ENCODE peak calls at places on chromosomes 2 and 18, in four cellular contexts. One of them, this sample, is unnamed.

GRCh38 chr2:151862688-151863087 is 34.5 kb upstream of the ARL5A start:
- DNase-seq in K562: no peak
- DNase-seq in IMR-90: no peak
- DNase-seq in GM12878: peak; percentile 96
- DNase-seq in this sample: no peak

GRCh38 chr2:28068098-28068497 is 177.6 kb downstream of the BABAM2 start:
- DNase-seq in K562: no peak
- DNase-seq in GM12878: no peak
- DNase-seq in IMR-90: no peak
- DNase-seq in this sample: no peak

GRCh38 chr2:204869142-204869823 is 324.0 kb downstream of the PARD3B start:
- DNase-seq in IMR-90: peak; percentile 31
- DNase-seq in K562: no peak
- DNase-seq in GM12878: no peak
- DNase-seq in this sample: no peak

GRCh38 chr2:67772216-67773180 is 290.3 kb downstream of the C1D start:
- DNase-seq in K562: no peak
- DNase-seq in GM12878: no peak
- DNase-seq in IMR-90: no peak
- DNase-seq in this sample: no peak

GRCh38 chr2:233844064-233844807 is 10.1 kb downstream of the HJURP start:
- DNase-seq in K562: no peak
- DNase-seq in IMR-90: no peak
- DNase-seq in GM12878: no peak
- DNase-seq in this sample: no peak

GRCh38 chr18:69400253-69400975 is at the start of gene DOK6:
- DNase-seq in GM12878: no peak
- DNase-seq in IMR-90: peak; percentile 69
- DNase-seq in K562: no peak
- DNase-seq in this sample: peak; percentile 12

GRCh38 chr2:120687210-120687609 is 48.5 kb upstream of the GLI2 start:
- DNase-seq in IMR-90: no peak
- DNase-seq in GM12878: no peak
- DNase-seq in K562: no peak
- DNase-seq in this sample: no peak

GRCh38 chr2:71419976-71420375 is 33.4 kb upstream of the DYSF start:
- DNase-seq in K562: no peak
- DNase-seq in IMR-90: no peak
- DNase-seq in GM12878: no peak
- DNase-seq in this sample: no peak

GRCh38 chr18:79511671-79512301 is 116.1 kb downstream of the NFATC1 start:
- DNase-seq in K562: no peak
- DNase-seq in IMR-90: no peak
- DNase-seq in GM12878: no peak
- DNase-seq in this sample: no peak

GRCh38 chr2:138744709-138745108 is 35.5 kb downstream of the NXPH2 start:
- DNase-seq in IMR-90: no peak
- DNase-seq in K562: no peak
- DNase-seq in GM12878: no peak
- DNase-seq in this sample: no peak

GRCh38 chr2:238163494-238164198 is 4.9 kb downstream of the ERFE start:
- DNase-seq in IMR-90: no peak
- DNase-seq in K562: no peak
- DNase-seq in GM12878: no peak
- DNase-seq in this sample: no peak

GRCh38 chr18:49008156-49008555 is 57.4 kb upstream of the SMAD7 start:
- DNase-seq in IMR-90: no peak
- DNase-seq in K562: no peak
- DNase-seq in GM12878: no peak
- DNase-seq in this sample: no peak

GRCh38 chr18:49007663-49008062 is 56.9 kb upstream of the SMAD7 start:
- DNase-seq in GM12878: no peak
- DNase-seq in K562: no peak
- DNase-seq in IMR-90: no peak
- DNase-seq in this sample: no peak

GRCh38 chr18:49002881-49003280 is 52.1 kb upstream of the SMAD7 start:
- DNase-seq in IMR-90: no peak
- DNase-seq in K562: no peak
- DNase-seq in GM12878: no peak
- DNase-seq in this sample: no peak

GRCh38 chr18:49008716-49009115 is 58.0 kb upstream of the SMAD7 start:
- DNase-seq in GM12878: no peak
- DNase-seq in IMR-90: no peak
- DNase-seq in K562: no peak
- DNase-seq in this sample: no peak

DNA sequence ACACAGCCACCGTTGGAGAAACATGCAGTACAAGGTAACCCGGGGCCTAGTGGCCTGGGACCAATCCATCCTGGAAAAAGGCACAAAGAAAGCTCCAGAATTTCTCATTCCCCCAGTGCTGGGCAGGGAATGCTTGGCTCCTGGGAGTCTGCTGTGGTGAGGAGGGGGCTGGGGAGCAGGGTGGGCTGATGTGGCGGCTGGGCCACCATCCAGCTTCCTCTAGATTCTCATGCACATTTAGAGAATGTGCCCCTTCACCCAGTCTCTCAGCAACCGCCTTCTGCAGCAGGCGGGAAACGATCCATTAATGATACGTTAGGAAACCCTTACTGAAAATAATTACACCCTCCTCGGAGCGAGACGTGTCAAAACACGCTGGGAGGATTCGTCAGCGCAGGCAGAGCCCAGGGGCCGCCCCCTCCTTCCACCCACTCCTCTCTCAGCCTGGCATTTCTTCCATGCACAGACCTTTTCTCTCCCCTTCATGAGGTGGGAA is 55.9 kb upstream of the SMAD7 start:
- DNase-seq in K562: no peak
- DNase-seq in IMR-90: no peak
- DNase-seq in GM12878: no peak
- DNase-seq in this sample: no peak
- TF ChIP-seq SMC3 in K562: no peak
- TF ChIP-seq SMC3 in IMR-90: no peak
- TF ChIP-seq SMC3 in GM12878: no peak
- TF ChIP-seq SMC3 in this sample: no peak

GRCh38 chr2:185456517-185456916 is 282.1 kb upstream of the FSIP2 start:
- DNase-seq in GM12878: no peak
- DNase-seq in K562: no peak
- DNase-seq in IMR-90: no peak
- DNase-seq in this sample: no peak
- TF ChIP-seq SMC3 in GM12878: no peak
- TF ChIP-seq SMC3 in K562: no peak
- TF ChIP-seq SMC3 in IMR-90: no peak
- TF ChIP-seq SMC3 in this sample: no peak

GRCh38 chr2:189022002-189022401 is 47.8 kb downstream of the COL3A1 start:
- DNase-seq in GM12878: no peak
- DNase-seq in IMR-90: peak; percentile 93
- DNase-seq in K562: no peak
- DNase-seq in this sample: no peak

GRCh38 chr2:189022492-189022891 is 48.3 kb downstream of the COL3A1 start:
- DNase-seq in IMR-90: peak; percentile 54
- DNase-seq in K562: no peak
- DNase-seq in GM12878: no peak
- DNase-seq in this sample: no peak

GRCh38 chr2:189020179-189020578 is 46.0 kb downstream of the COL3A1 start:
- DNase-seq in IMR-90: no peak
- DNase-seq in GM12878: no peak
- DNase-seq in K562: no peak
- DNase-seq in this sample: no peak

DNA sequence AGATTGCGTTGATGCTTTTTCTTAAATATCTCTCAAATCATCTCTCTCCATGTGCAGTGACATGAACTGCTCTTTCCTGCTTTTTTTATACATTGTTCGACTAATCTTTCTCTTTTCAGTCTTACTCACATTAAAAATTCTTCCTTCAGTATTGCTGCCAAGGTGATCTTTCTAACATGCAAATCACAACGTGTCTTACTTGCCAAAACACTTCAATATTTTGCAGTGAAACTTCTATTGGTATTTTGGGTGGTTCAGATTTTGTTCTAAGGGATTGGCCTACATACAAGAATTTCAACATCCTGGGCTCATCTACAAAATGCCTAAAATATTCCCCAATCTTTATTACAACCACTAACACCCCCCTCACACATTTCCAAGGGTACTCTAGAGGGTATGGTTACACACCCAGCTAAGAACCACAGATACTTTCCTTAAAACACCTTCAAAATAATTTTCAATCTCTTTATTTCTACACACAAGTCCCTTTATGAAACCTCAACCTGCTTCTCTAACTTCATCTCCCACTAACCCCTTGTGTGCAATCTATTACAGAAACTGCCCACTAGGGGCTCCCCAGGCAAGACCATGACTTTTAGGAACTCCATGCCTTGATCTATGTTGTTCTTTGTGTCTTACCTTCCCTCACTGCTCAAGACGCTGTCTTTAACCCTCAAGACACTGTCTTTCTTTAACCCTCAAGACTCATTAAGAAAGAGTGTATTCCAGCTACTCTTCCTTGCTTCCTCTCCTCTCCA is 50.9 kb downstream of the COL3A1 start:
- DNase-seq in IMR-90: no peak
- DNase-seq in GM12878: no peak
- DNase-seq in K562: no peak
- DNase-seq in this sample: peak; percentile 42
- TF ChIP-seq SMC3 in IMR-90: no peak
- TF ChIP-seq SMC3 in GM12878: no peak
- TF ChIP-seq SMC3 in K562: no peak
- TF ChIP-seq SMC3 in this sample: no peak

GRCh38 chr2:62423883-62424458 is 82.0 kb downstream of the TMEM17 start:
- DNase-seq in IMR-90: no peak
- DNase-seq in GM12878: no peak
- DNase-seq in K562: no peak
- DNase-seq in this sample: no peak
- TF ChIP-seq SMC3 in IMR-90: no peak
- TF ChIP-seq SMC3 in GM12878: no peak
- TF ChIP-seq SMC3 in K562: no peak
- TF ChIP-seq SMC3 in this sample: no peak